ENCODE peak calls at places on chromosomes 2 and 18, in four cellular contexts. One of them, this sample, is unnamed.

GRCh38 chr18:32582455-32582854 is 111.8 kb upstream of the GAREM1 start:
- DNase-seq in GM12878: no peak
- DNase-seq in HepG2: no peak
- DNase-seq in K562: no peak
- DNase-seq in this sample: no peak

GRCh38 chr2:204234879-204235278 is 298.3 kb downstream of the ICOS start:
- DNase-seq in GM12878: no peak
- DNase-seq in HepG2: no peak
- DNase-seq in K562: no peak
- DNase-seq in this sample: no peak

GRCh38 chr2:204665244-204665643 is 120.0 kb downstream of the PARD3B start:
- DNase-seq in GM12878: no peak
- DNase-seq in HepG2: peak
- DNase-seq in K562: no peak
- DNase-seq in this sample: no peak

GRCh38 chr2:188601391-188601790 is 309.7 kb downstream of the GULP1 start:
- DNase-seq in HepG2: no peak
- DNase-seq in K562: no peak
- DNase-seq in GM12878: no peak
- DNase-seq in this sample: no peak

GRCh38 chr2:223247136-223247535 is 195.1 kb downstream of the KCNE4 start:
- DNase-seq in K562: peak
- DNase-seq in HepG2: peak
- DNase-seq in GM12878: no peak
- DNase-seq in this sample: no peak

GRCh38 chr2:112019510-112019909 is 35.6 kb upstream of the TMEM87B start:
- DNase-seq in HepG2: no peak
- DNase-seq in K562: no peak
- DNase-seq in GM12878: no peak
- DNase-seq in this sample: no peak

GRCh38 chr18:48939368-48940097 is 11.2 kb downstream of the SMAD7 start:
- DNase-seq in GM12878: no peak
- DNase-seq in K562: no peak
- DNase-seq in HepG2: no peak
- DNase-seq in this sample: peak

GRCh38 chr2:100921685-100922161 is 80.4 kb upstream of the RPL31 start:
- DNase-seq in K562: peak
- DNase-seq in HepG2: no peak
- DNase-seq in GM12878: no peak
- DNase-seq in this sample: no peak

GRCh38 chr2:141611981-141612380 is 518.8 kb downstream of the LRP1B start:
- DNase-seq in GM12878: no peak
- DNase-seq in K562: no peak
- DNase-seq in HepG2: no peak
- DNase-seq in this sample: no peak

GRCh38 chr2:207492461-207492860 is 37.3 kb upstream of the CREB1 start:
- DNase-seq in K562: no peak
- DNase-seq in GM12878: no peak
- DNase-seq in HepG2: no peak
- DNase-seq in this sample: no peak

GRCh38 chr2:111157071-111157661 is 36.5 kb downstream of the BCL2L11 start:
- DNase-seq in GM12878: no peak
- DNase-seq in K562: no peak
- DNase-seq in HepG2: no peak
- DNase-seq in this sample: no peak

GRCh38 chr2:27078267-27079194 is at the start of gene EMILIN1:
- DNase-seq in K562: peak
- DNase-seq in GM12878: no peak
- DNase-seq in HepG2: no peak
- DNase-seq in this sample: no peak

GRCh38 chr2:241901500-241902351 is 32.2 kb downstream of the RTP5 start:
- DNase-seq in GM12878: no peak
- DNase-seq in HepG2: no peak
- DNase-seq in K562: no peak
- DNase-seq in this sample: peak

GRCh38 chr2:64780041-64780440 is 126.3 kb upstream of the SERTAD2 start:
- DNase-seq in K562: no peak
- DNase-seq in GM12878: no peak
- DNase-seq in HepG2: no peak
- DNase-seq in this sample: no peak

GRCh38 chr2:104443137-104443536 is 410.8 kb upstream of the POU3F3 start:
- DNase-seq in K562: no peak
- DNase-seq in GM12878: no peak
- DNase-seq in HepG2: no peak
- DNase-seq in this sample: no peak

GRCh38 chr2:167001165-167001564 is 112.9 kb downstream of the XIRP2 start:
- DNase-seq in K562: no peak
- DNase-seq in GM12878: no peak
- DNase-seq in HepG2: no peak
- DNase-seq in this sample: no peak

GRCh38 chr2:168307379-168307778 is 60.0 kb upstream of the STK39 start:
- DNase-seq in GM12878: no peak
- DNase-seq in HepG2: no peak
- DNase-seq in K562: no peak
- DNase-seq in this sample: no peak

GRCh38 chr2:120402070-120402440 is 56.1 kb downstream of the INHBB start:
- DNase-seq in HepG2: no peak
- DNase-seq in K562: no peak
- DNase-seq in GM12878: no peak
- DNase-seq in this sample: no peak

GRCh38 chr18:55404136-55404810 is 183.7 kb downstream of the TCF4 start:
- DNase-seq in HepG2: no peak
- DNase-seq in GM12878: no peak
- DNase-seq in K562: no peak
- DNase-seq in this sample: no peak

GRCh38 chr2:68744517-68744916 is 9.9 kb downstream of the ARHGAP25 start:
- DNase-seq in K562: no peak
- DNase-seq in GM12878: no peak
- DNase-seq in HepG2: no peak
- DNase-seq in this sample: no peak

GRCh38 chr2:201600906-201601305 is 42.4 kb downstream of the TMEM237 start:
- DNase-seq in HepG2: no peak
- DNase-seq in K562: no peak
- DNase-seq in GM12878: no peak
- DNase-seq in this sample: no peak

GRCh38 chr2:206164261-206164862 is 4.7 kb downstream of the EEF1B2 start:
- DNase-seq in GM12878: no peak
- DNase-seq in HepG2: peak
- DNase-seq in K562: no peak
- DNase-seq in this sample: peak

GRCh38 chr2:42906557-42907380 is 114.4 kb upstream of the HAAO start:
- DNase-seq in HepG2: no peak
- DNase-seq in K562: peak
- DNase-seq in GM12878: no peak
- DNase-seq in this sample: peak

GRCh38 chr2:138267161-138267901 is 234.2 kb upstream of the SPOPL start:
- DNase-seq in HepG2: no peak
- DNase-seq in GM12878: peak
- DNase-seq in K562: no peak
- DNase-seq in this sample: no peak

GRCh38 chr2:57886196-57886786 is 160.3 kb upstream of the VRK2 start:
- DNase-seq in GM12878: no peak
- DNase-seq in K562: no peak
- DNase-seq in HepG2: no peak
- DNase-seq in this sample: no peak

GRCh38 chr2:37389984-37390765 is 45.7 kb downstream of the QPCT start:
- DNase-seq in HepG2: peak
- DNase-seq in K562: peak
- DNase-seq in GM12878: peak
- DNase-seq in this sample: no peak

GRCh38 chr2:163601377-163601776 is 134.4 kb downstream of the FIGN start:
- DNase-seq in GM12878: no peak
- DNase-seq in HepG2: no peak
- DNase-seq in K562: no peak
- DNase-seq in this sample: no peak

GRCh38 chr2:53095227-53095626 is 672.4 kb upstream of the CHAC2 start:
- DNase-seq in HepG2: no peak
- DNase-seq in GM12878: no peak
- DNase-seq in K562: no peak
- DNase-seq in this sample: no peak

GRCh38 chr18:57397440-57397839 is 37.7 kb upstream of the ONECUT2 start:
- DNase-seq in K562: no peak
- DNase-seq in GM12878: no peak
- DNase-seq in HepG2: no peak
- DNase-seq in this sample: no peak

GRCh38 chr2:204353823-204354222 is 191.5 kb upstream of the PARD3B start:
- DNase-seq in GM12878: no peak
- DNase-seq in K562: no peak
- DNase-seq in HepG2: no peak
- DNase-seq in this sample: no peak

GRCh38 chr2:234952270-234953115 is 676 bp downstream of the SH3BP4 start:
- DNase-seq in HepG2: no peak
- DNase-seq in K562: no peak
- DNase-seq in GM12878: no peak
- DNase-seq in this sample: peak

GRCh38 chr18:30455741-30456140 is 586.8 kb downstream of the DSC3 start:
- DNase-seq in K562: no peak
- DNase-seq in GM12878: no peak
- DNase-seq in HepG2: no peak
- DNase-seq in this sample: no peak

GRCh38 chr18:61687317-61687716 is 205.5 kb downstream of the RNF152 start:
- DNase-seq in HepG2: no peak
- DNase-seq in K562: no peak
- DNase-seq in GM12878: no peak
- DNase-seq in this sample: no peak

GRCh38 chr2:168403736-168404135 is 52.3 kb upstream of the CERS6 start:
- DNase-seq in GM12878: no peak
- DNase-seq in K562: no peak
- DNase-seq in HepG2: no peak
- DNase-seq in this sample: no peak

GRCh38 chr2:18630541-18630940 is 41.2 kb upstream of the NT5C1B start:
- DNase-seq in HepG2: no peak
- DNase-seq in K562: no peak
- DNase-seq in GM12878: no peak
- DNase-seq in this sample: no peak

GRCh38 chr2:63983986-63984605 is 35.1 kb downstream of the VPS54 start:
- DNase-seq in HepG2: peak
- DNase-seq in GM12878: no peak
- DNase-seq in K562: no peak
- DNase-seq in this sample: no peak

DNA sequence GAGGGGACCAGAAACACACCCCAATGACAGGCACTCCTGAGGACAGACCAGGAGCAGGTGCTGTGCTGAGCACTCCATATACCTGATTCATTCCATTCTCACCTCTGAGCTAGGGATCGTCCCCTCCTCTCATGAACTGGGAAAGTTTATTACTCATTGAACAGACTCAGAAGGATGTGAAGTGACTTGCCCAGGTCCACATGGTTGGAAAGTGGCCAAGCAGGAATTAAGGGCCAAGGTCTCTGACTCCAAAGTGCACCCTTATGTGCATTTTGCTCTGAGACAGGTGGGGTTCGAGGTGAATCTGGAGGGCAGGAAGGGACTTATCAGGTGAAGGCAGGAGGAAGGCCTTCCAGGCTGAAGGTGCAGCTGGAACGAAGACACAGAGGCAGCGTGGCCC is 25.1 kb upstream of the PLB1 start:
- DNase-seq in HepG2: no peak
- DNase-seq in GM12878: no peak
- DNase-seq in K562: no peak
- DNase-seq in this sample: no peak
- TF ChIP-seq NR2C2 in HepG2: no peak
- TF ChIP-seq NR2C2 in GM12878: no peak
- TF ChIP-seq NR2C2 in K562: no peak
- TF ChIP-seq NR2C2 in this sample: no peak

DNA sequence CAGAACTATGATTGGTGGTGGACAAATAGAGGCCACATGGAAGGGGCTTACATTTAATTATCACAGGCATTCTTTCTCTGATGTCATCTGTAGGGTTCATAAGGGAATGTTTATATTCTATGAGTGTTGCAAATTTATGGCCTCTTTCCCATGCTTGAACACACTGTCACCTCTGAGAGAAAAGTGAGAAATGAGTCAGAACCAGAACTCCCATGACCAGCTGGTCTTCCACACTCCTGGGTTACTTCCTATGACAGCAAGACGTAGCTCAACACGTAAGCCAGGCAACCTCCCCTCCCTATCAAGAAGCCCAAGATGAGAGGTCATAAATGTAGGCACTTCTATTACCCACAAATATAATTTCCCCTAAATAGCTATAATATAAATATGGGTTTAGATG is 310.8 kb downstream of the PIEZO2 start:
- DNase-seq in K562: no peak
- DNase-seq in GM12878: peak
- DNase-seq in HepG2: no peak
- DNase-seq in this sample: no peak
- TF ChIP-seq CREB1 in K562: no peak
- TF ChIP-seq CREB1 in GM12878: peak
- TF ChIP-seq CREB1 in HepG2: no peak
- TF ChIP-seq CREB1 in this sample: no peak

DNA sequence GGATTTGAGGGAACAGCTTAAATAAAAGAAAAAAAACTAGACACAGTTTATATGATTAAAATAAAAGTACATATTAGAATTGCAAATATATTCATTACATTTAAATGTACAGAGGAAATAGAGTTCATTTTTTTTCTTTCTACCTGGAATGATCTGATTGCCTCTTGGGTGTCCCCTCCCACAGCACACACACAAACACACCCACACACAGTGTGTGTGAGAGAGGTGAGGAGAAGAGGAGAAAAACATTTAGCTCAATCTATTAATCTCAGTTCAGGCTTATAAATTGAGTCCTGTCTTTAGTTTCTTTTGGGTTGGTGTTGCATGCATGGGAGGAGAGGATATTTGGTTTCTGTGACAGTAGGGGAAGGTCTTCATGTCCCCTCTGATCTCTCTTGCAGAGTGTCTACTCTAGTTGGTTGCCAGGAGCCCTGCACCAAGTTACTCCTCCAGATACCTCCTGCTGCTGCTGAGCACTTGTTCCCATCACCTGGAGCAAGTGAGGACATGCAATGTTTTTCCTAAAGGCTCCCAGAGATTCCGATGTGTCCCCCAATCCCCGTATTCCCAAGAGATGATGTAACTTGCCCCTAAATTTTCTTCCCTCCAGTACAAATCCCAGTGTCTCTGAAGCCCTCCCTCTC is 50.8 kb upstream of the REG3A start:
- DNase-seq in HepG2: no peak
- DNase-seq in K562: no peak
- DNase-seq in GM12878: no peak
- DNase-seq in this sample: no peak
- TF ChIP-seq NR2C2 in HepG2: no peak
- TF ChIP-seq NR2C2 in K562: no peak
- TF ChIP-seq NR2C2 in GM12878: no peak
- TF ChIP-seq NR2C2 in this sample: no peak

GRCh38 chr2:12120281-12121150 is 374.1 kb downstream of the LPIN1 start:
- DNase-seq in HepG2: no peak
- DNase-seq in K562: no peak
- DNase-seq in GM12878: no peak
- DNase-seq in this sample: no peak
- TF ChIP-seq CREB1 in HepG2: peak
- TF ChIP-seq CREB1 in K562: no peak
- TF ChIP-seq CREB1 in GM12878: no peak
- TF ChIP-seq CREB1 in this sample: no peak

This sample was measured in WTC11.